ENCODE peak calls at places on chromosome 13, in ten cellular contexts. One of them, this sample, is unnamed.

GRCh38 chr13:109743706-109744453 is 42.5 kb downstream of the IRS2 start:
- DNase-seq in fibroblast of the aortic adventitia: peak; percentile 25
- DNase-seq in substantia nigra: no peak
- DNase-seq in CD8-positive, alpha-beta T cell: no peak
- DNase-seq in colonic mucosa: peak; percentile 38
- DNase-seq in hepatic stellate cell: peak; percentile 57
- DNase-seq in naive thymus-derived CD4-positive, alpha-beta T cell: no peak
- DNase-seq in stimulated activated CD8-positive, alpha-beta memory T cell treated with anti-CD3 and anti-CD28 coated beads, Interleukin-12 subunit alpha, Interleukin-12 subunit beta, amount 100 ng/mL, for 4 hours: no peak
- DNase-seq in gastrocnemius medialis: no peak
- DNase-seq in mucosa of gallbladder: no peak
- DNase-seq in this sample: no peak

GRCh38 chr13:113647351-113648217 is 10.4 kb downstream of the ATP4B start:
- DNase-seq in fibroblast of the aortic adventitia: peak; percentile 51
- DNase-seq in substantia nigra: peak; percentile 67
- DNase-seq in CD8-positive, alpha-beta T cell: no peak
- DNase-seq in colonic mucosa: peak; percentile 95
- DNase-seq in hepatic stellate cell: no peak
- DNase-seq in naive thymus-derived CD4-positive, alpha-beta T cell: no peak
- DNase-seq in stimulated activated CD8-positive, alpha-beta memory T cell treated with anti-CD3 and anti-CD28 coated beads, Interleukin-12 subunit alpha, Interleukin-12 subunit beta, amount 100 ng/mL, for 4 hours: no peak
- DNase-seq in gastrocnemius medialis: peak; percentile 45
- DNase-seq in mucosa of gallbladder: peak; percentile 95
- DNase-seq in this sample: peak; percentile 88

GRCh38 chr13:67619987-67620386 is 389.9 kb upstream of the PCDH9 start:
- DNase-seq in fibroblast of the aortic adventitia: no peak
- DNase-seq in substantia nigra: no peak
- DNase-seq in CD8-positive, alpha-beta T cell: no peak
- DNase-seq in colonic mucosa: no peak
- DNase-seq in hepatic stellate cell: peak; percentile 9
- DNase-seq in naive thymus-derived CD4-positive, alpha-beta T cell: no peak
- DNase-seq in stimulated activated CD8-positive, alpha-beta memory T cell treated with anti-CD3 and anti-CD28 coated beads, Interleukin-12 subunit alpha, Interleukin-12 subunit beta, amount 100 ng/mL, for 4 hours: no peak
- DNase-seq in gastrocnemius medialis: no peak
- DNase-seq in mucosa of gallbladder: no peak
- DNase-seq in this sample: no peak

GRCh38 chr13:109790951-109791605 is 4.7 kb upstream of the IRS2 start:
- DNase-seq in fibroblast of the aortic adventitia: no peak
- DNase-seq in substantia nigra: no peak
- DNase-seq in CD8-positive, alpha-beta T cell: no peak
- DNase-seq in colonic mucosa: peak; percentile 48
- DNase-seq in hepatic stellate cell: peak; percentile 36
- DNase-seq in naive thymus-derived CD4-positive, alpha-beta T cell: peak; percentile 66
- DNase-seq in stimulated activated CD8-positive, alpha-beta memory T cell treated with anti-CD3 and anti-CD28 coated beads, Interleukin-12 subunit alpha, Interleukin-12 subunit beta, amount 100 ng/mL, for 4 hours: no peak
- DNase-seq in gastrocnemius medialis: no peak
- DNase-seq in mucosa of gallbladder: no peak
- DNase-seq in this sample: no peak

GRCh38 chr13:52104624-52105023 is 24.2 kb downstream of the NEK5 start:
- DNase-seq in fibroblast of the aortic adventitia: peak; percentile 65
- DNase-seq in substantia nigra: no peak
- DNase-seq in CD8-positive, alpha-beta T cell: no peak
- DNase-seq in colonic mucosa: no peak
- DNase-seq in hepatic stellate cell: no peak
- DNase-seq in naive thymus-derived CD4-positive, alpha-beta T cell: no peak
- DNase-seq in stimulated activated CD8-positive, alpha-beta memory T cell treated with anti-CD3 and anti-CD28 coated beads, Interleukin-12 subunit alpha, Interleukin-12 subunit beta, amount 100 ng/mL, for 4 hours: no peak
- DNase-seq in gastrocnemius medialis: no peak
- DNase-seq in mucosa of gallbladder: no peak
- DNase-seq in this sample: no peak

GRCh38 chr13:38348890-38349289 is 761 bp upstream of the UFM1 start:
- DNase-seq in fibroblast of the aortic adventitia: peak; percentile 33
- DNase-seq in substantia nigra: peak; percentile 1
- DNase-seq in CD8-positive, alpha-beta T cell: no peak
- DNase-seq in colonic mucosa: peak; percentile 27
- DNase-seq in hepatic stellate cell: peak; percentile 9
- DNase-seq in naive thymus-derived CD4-positive, alpha-beta T cell: peak; percentile 27
- DNase-seq in stimulated activated CD8-positive, alpha-beta memory T cell treated with anti-CD3 and anti-CD28 coated beads, Interleukin-12 subunit alpha, Interleukin-12 subunit beta, amount 100 ng/mL, for 4 hours: peak; percentile 6
- DNase-seq in gastrocnemius medialis: no peak
- DNase-seq in mucosa of gallbladder: no peak
- DNase-seq in this sample: no peak

GRCh38 chr13:37443538-37443937 is 155.0 kb downstream of the POSTN start:
- DNase-seq in fibroblast of the aortic adventitia: peak; percentile 64
- DNase-seq in substantia nigra: no peak
- DNase-seq in CD8-positive, alpha-beta T cell: no peak
- DNase-seq in colonic mucosa: no peak
- DNase-seq in hepatic stellate cell: peak; percentile 2
- DNase-seq in naive thymus-derived CD4-positive, alpha-beta T cell: no peak
- DNase-seq in stimulated activated CD8-positive, alpha-beta memory T cell treated with anti-CD3 and anti-CD28 coated beads, Interleukin-12 subunit alpha, Interleukin-12 subunit beta, amount 100 ng/mL, for 4 hours: no peak
- DNase-seq in gastrocnemius medialis: no peak
- DNase-seq in mucosa of gallbladder: no peak
- DNase-seq in this sample: no peak

GRCh38 chr13:46492946-46493345 is 60.0 kb upstream of the LRCH1 start:
- DNase-seq in fibroblast of the aortic adventitia: peak; percentile 81
- DNase-seq in substantia nigra: no peak
- DNase-seq in CD8-positive, alpha-beta T cell: no peak
- DNase-seq in colonic mucosa: no peak
- DNase-seq in hepatic stellate cell: peak; percentile 31
- DNase-seq in naive thymus-derived CD4-positive, alpha-beta T cell: peak; percentile 25
- DNase-seq in stimulated activated CD8-positive, alpha-beta memory T cell treated with anti-CD3 and anti-CD28 coated beads, Interleukin-12 subunit alpha, Interleukin-12 subunit beta, amount 100 ng/mL, for 4 hours: no peak
- DNase-seq in gastrocnemius medialis: no peak
- DNase-seq in mucosa of gallbladder: peak; percentile 14
- DNase-seq in this sample: no peak

GRCh38 chr13:75771818-75772217 is 135.7 kb downstream of the LMO7 start:
- DNase-seq in fibroblast of the aortic adventitia: peak; percentile 85
- DNase-seq in substantia nigra: no peak
- DNase-seq in CD8-positive, alpha-beta T cell: no peak
- DNase-seq in colonic mucosa: no peak
- DNase-seq in hepatic stellate cell: peak; percentile 32
- DNase-seq in naive thymus-derived CD4-positive, alpha-beta T cell: no peak
- DNase-seq in stimulated activated CD8-positive, alpha-beta memory T cell treated with anti-CD3 and anti-CD28 coated beads, Interleukin-12 subunit alpha, Interleukin-12 subunit beta, amount 100 ng/mL, for 4 hours: no peak
- DNase-seq in gastrocnemius medialis: no peak
- DNase-seq in mucosa of gallbladder: no peak
- DNase-seq in this sample: no peak

GRCh38 chr13:106354961-106355360 is 180.5 kb downstream of the EFNB2 start:
- DNase-seq in fibroblast of the aortic adventitia: no peak
- DNase-seq in substantia nigra: no peak
- DNase-seq in CD8-positive, alpha-beta T cell: no peak
- DNase-seq in colonic mucosa: peak; percentile 63
- DNase-seq in hepatic stellate cell: no peak
- DNase-seq in naive thymus-derived CD4-positive, alpha-beta T cell: no peak
- DNase-seq in stimulated activated CD8-positive, alpha-beta memory T cell treated with anti-CD3 and anti-CD28 coated beads, Interleukin-12 subunit alpha, Interleukin-12 subunit beta, amount 100 ng/mL, for 4 hours: no peak
- DNase-seq in gastrocnemius medialis: no peak
- DNase-seq in mucosa of gallbladder: no peak
- DNase-seq in this sample: no peak

GRCh38 chr13:19150226-19150625 is 31.4 kb downstream of the TUBA3C start:
- DNase-seq in fibroblast of the aortic adventitia: no peak
- DNase-seq in substantia nigra: no peak
- DNase-seq in CD8-positive, alpha-beta T cell: no peak
- DNase-seq in colonic mucosa: no peak
- DNase-seq in hepatic stellate cell: no peak
- DNase-seq in naive thymus-derived CD4-positive, alpha-beta T cell: no peak
- DNase-seq in stimulated activated CD8-positive, alpha-beta memory T cell treated with anti-CD3 and anti-CD28 coated beads, Interleukin-12 subunit alpha, Interleukin-12 subunit beta, amount 100 ng/mL, for 4 hours: no peak
- DNase-seq in gastrocnemius medialis: no peak
- DNase-seq in mucosa of gallbladder: no peak
- DNase-seq in this sample: no peak

GRCh38 chr13:94641432-94641941 is 39.8 kb downstream of the GPR180 start:
- DNase-seq in fibroblast of the aortic adventitia: peak; percentile 93
- DNase-seq in substantia nigra: no peak
- DNase-seq in CD8-positive, alpha-beta T cell: no peak
- DNase-seq in colonic mucosa: no peak
- DNase-seq in hepatic stellate cell: peak; percentile 62
- DNase-seq in naive thymus-derived CD4-positive, alpha-beta T cell: no peak
- DNase-seq in stimulated activated CD8-positive, alpha-beta memory T cell treated with anti-CD3 and anti-CD28 coated beads, Interleukin-12 subunit alpha, Interleukin-12 subunit beta, amount 100 ng/mL, for 4 hours: no peak
- DNase-seq in gastrocnemius medialis: no peak
- DNase-seq in mucosa of gallbladder: no peak
- DNase-seq in this sample: no peak

GRCh38 chr13:109465151-109465550 is 321.2 kb downstream of the IRS2 start:
- DNase-seq in fibroblast of the aortic adventitia: no peak
- DNase-seq in substantia nigra: no peak
- DNase-seq in CD8-positive, alpha-beta T cell: no peak
- DNase-seq in colonic mucosa: no peak
- DNase-seq in hepatic stellate cell: no peak
- DNase-seq in naive thymus-derived CD4-positive, alpha-beta T cell: no peak
- DNase-seq in stimulated activated CD8-positive, alpha-beta memory T cell treated with anti-CD3 and anti-CD28 coated beads, Interleukin-12 subunit alpha, Interleukin-12 subunit beta, amount 100 ng/mL, for 4 hours: no peak
- DNase-seq in gastrocnemius medialis: no peak
- DNase-seq in mucosa of gallbladder: no peak
- DNase-seq in this sample: no peak

GRCh38 chr13:94590744-94591143 is 5.2 kb downstream of the TGDS start:
- DNase-seq in fibroblast of the aortic adventitia: no peak
- DNase-seq in substantia nigra: no peak
- DNase-seq in CD8-positive, alpha-beta T cell: no peak
- DNase-seq in colonic mucosa: no peak
- DNase-seq in hepatic stellate cell: no peak
- DNase-seq in naive thymus-derived CD4-positive, alpha-beta T cell: no peak
- DNase-seq in stimulated activated CD8-positive, alpha-beta memory T cell treated with anti-CD3 and anti-CD28 coated beads, Interleukin-12 subunit alpha, Interleukin-12 subunit beta, amount 100 ng/mL, for 4 hours: no peak
- DNase-seq in gastrocnemius medialis: no peak
- DNase-seq in mucosa of gallbladder: no peak
- DNase-seq in this sample: no peak

GRCh38 chr13:102779426-102780159 is 6.0 kb upstream of the TEX30 start:
- DNase-seq in fibroblast of the aortic adventitia: no peak
- DNase-seq in substantia nigra: no peak
- DNase-seq in CD8-positive, alpha-beta T cell: no peak
- DNase-seq in colonic mucosa: no peak
- DNase-seq in hepatic stellate cell: no peak
- DNase-seq in naive thymus-derived CD4-positive, alpha-beta T cell: peak; percentile 13
- DNase-seq in stimulated activated CD8-positive, alpha-beta memory T cell treated with anti-CD3 and anti-CD28 coated beads, Interleukin-12 subunit alpha, Interleukin-12 subunit beta, amount 100 ng/mL, for 4 hours: no peak
- DNase-seq in gastrocnemius medialis: no peak
- DNase-seq in mucosa of gallbladder: no peak
- DNase-seq in this sample: no peak

GRCh38 chr13:20989883-20990282 is 71.5 kb downstream of the LATS2 start:
- DNase-seq in fibroblast of the aortic adventitia: no peak
- DNase-seq in substantia nigra: no peak
- DNase-seq in CD8-positive, alpha-beta T cell: no peak
- DNase-seq in colonic mucosa: no peak
- DNase-seq in hepatic stellate cell: no peak
- DNase-seq in naive thymus-derived CD4-positive, alpha-beta T cell: no peak
- DNase-seq in stimulated activated CD8-positive, alpha-beta memory T cell treated with anti-CD3 and anti-CD28 coated beads, Interleukin-12 subunit alpha, Interleukin-12 subunit beta, amount 100 ng/mL, for 4 hours: no peak
- DNase-seq in gastrocnemius medialis: no peak
- DNase-seq in mucosa of gallbladder: no peak
- DNase-seq in this sample: no peak

GRCh38 chr13:76868451-76868850 is 17.8 kb downstream of the KCTD12 start:
- DNase-seq in fibroblast of the aortic adventitia: no peak
- DNase-seq in substantia nigra: no peak
- DNase-seq in CD8-positive, alpha-beta T cell: no peak
- DNase-seq in colonic mucosa: no peak
- DNase-seq in hepatic stellate cell: no peak
- DNase-seq in naive thymus-derived CD4-positive, alpha-beta T cell: no peak
- DNase-seq in stimulated activated CD8-positive, alpha-beta memory T cell treated with anti-CD3 and anti-CD28 coated beads, Interleukin-12 subunit alpha, Interleukin-12 subunit beta, amount 100 ng/mL, for 4 hours: no peak
- DNase-seq in gastrocnemius medialis: no peak
- DNase-seq in mucosa of gallbladder: no peak
- DNase-seq in this sample: no peak

GRCh38 chr13:46728777-46729176 is 68.2 kb downstream of the ESD start:
- DNase-seq in fibroblast of the aortic adventitia: no peak
- DNase-seq in substantia nigra: no peak
- DNase-seq in CD8-positive, alpha-beta T cell: no peak
- DNase-seq in colonic mucosa: no peak
- DNase-seq in hepatic stellate cell: no peak
- DNase-seq in naive thymus-derived CD4-positive, alpha-beta T cell: no peak
- DNase-seq in stimulated activated CD8-positive, alpha-beta memory T cell treated with anti-CD3 and anti-CD28 coated beads, Interleukin-12 subunit alpha, Interleukin-12 subunit beta, amount 100 ng/mL, for 4 hours: no peak
- DNase-seq in gastrocnemius medialis: no peak
- DNase-seq in mucosa of gallbladder: no peak
- DNase-seq in this sample: no peak

GRCh38 chr13:94479559-94480095 is at the start of gene DCT:
- DNase-seq in fibroblast of the aortic adventitia: no peak
- DNase-seq in substantia nigra: no peak
- DNase-seq in CD8-positive, alpha-beta T cell: no peak
- DNase-seq in colonic mucosa: no peak
- DNase-seq in hepatic stellate cell: no peak
- DNase-seq in naive thymus-derived CD4-positive, alpha-beta T cell: no peak
- DNase-seq in stimulated activated CD8-positive, alpha-beta memory T cell treated with anti-CD3 and anti-CD28 coated beads, Interleukin-12 subunit alpha, Interleukin-12 subunit beta, amount 100 ng/mL, for 4 hours: no peak
- DNase-seq in gastrocnemius medialis: no peak
- DNase-seq in mucosa of gallbladder: no peak
- DNase-seq in this sample: no peak

GRCh38 chr13:46663644-46664043 is 110.7 kb downstream of the LRCH1 start:
- DNase-seq in fibroblast of the aortic adventitia: no peak
- DNase-seq in substantia nigra: no peak
- DNase-seq in CD8-positive, alpha-beta T cell: no peak
- DNase-seq in colonic mucosa: no peak
- DNase-seq in hepatic stellate cell: no peak
- DNase-seq in naive thymus-derived CD4-positive, alpha-beta T cell: no peak
- DNase-seq in stimulated activated CD8-positive, alpha-beta memory T cell treated with anti-CD3 and anti-CD28 coated beads, Interleukin-12 subunit alpha, Interleukin-12 subunit beta, amount 100 ng/mL, for 4 hours: no peak
- DNase-seq in gastrocnemius medialis: no peak
- DNase-seq in mucosa of gallbladder: no peak
- DNase-seq in this sample: no peak

GRCh38 chr13:31908696-31909386 is 122.7 kb upstream of the FRY start:
- DNase-seq in fibroblast of the aortic adventitia: peak; percentile 12
- DNase-seq in substantia nigra: no peak
- DNase-seq in CD8-positive, alpha-beta T cell: no peak
- DNase-seq in colonic mucosa: no peak
- DNase-seq in hepatic stellate cell: no peak
- DNase-seq in naive thymus-derived CD4-positive, alpha-beta T cell: no peak
- DNase-seq in stimulated activated CD8-positive, alpha-beta memory T cell treated with anti-CD3 and anti-CD28 coated beads, Interleukin-12 subunit alpha, Interleukin-12 subunit beta, amount 100 ng/mL, for 4 hours: no peak
- DNase-seq in gastrocnemius medialis: no peak
- DNase-seq in mucosa of gallbladder: no peak
- DNase-seq in this sample: no peak

GRCh38 chr13:32316030-32316344 is 679 bp downstream of the BRCA2 start:
- DNase-seq in fibroblast of the aortic adventitia: no peak
- DNase-seq in substantia nigra: no peak
- DNase-seq in CD8-positive, alpha-beta T cell: no peak
- DNase-seq in colonic mucosa: no peak
- DNase-seq in hepatic stellate cell: no peak
- DNase-seq in naive thymus-derived CD4-positive, alpha-beta T cell: peak; percentile 4
- DNase-seq in stimulated activated CD8-positive, alpha-beta memory T cell treated with anti-CD3 and anti-CD28 coated beads, Interleukin-12 subunit alpha, Interleukin-12 subunit beta, amount 100 ng/mL, for 4 hours: no peak
- DNase-seq in gastrocnemius medialis: no peak
- DNase-seq in mucosa of gallbladder: no peak
- DNase-seq in this sample: no peak

GRCh38 chr13:45879666-45880065 is 28.1 kb upstream of the SIAH3 start:
- DNase-seq in fibroblast of the aortic adventitia: no peak
- DNase-seq in substantia nigra: no peak
- DNase-seq in CD8-positive, alpha-beta T cell: no peak
- DNase-seq in colonic mucosa: no peak
- DNase-seq in hepatic stellate cell: no peak
- DNase-seq in naive thymus-derived CD4-positive, alpha-beta T cell: no peak
- DNase-seq in stimulated activated CD8-positive, alpha-beta memory T cell treated with anti-CD3 and anti-CD28 coated beads, Interleukin-12 subunit alpha, Interleukin-12 subunit beta, amount 100 ng/mL, for 4 hours: no peak
- DNase-seq in gastrocnemius medialis: peak; percentile 91
- DNase-seq in mucosa of gallbladder: peak; percentile 44
- DNase-seq in this sample: no peak

GRCh38 chr13:88472316-88472715 is 801.1 kb downstream of the SLITRK5 start:
- DNase-seq in fibroblast of the aortic adventitia: no peak
- DNase-seq in substantia nigra: no peak
- DNase-seq in CD8-positive, alpha-beta T cell: no peak
- DNase-seq in colonic mucosa: no peak
- DNase-seq in hepatic stellate cell: no peak
- DNase-seq in naive thymus-derived CD4-positive, alpha-beta T cell: no peak
- DNase-seq in stimulated activated CD8-positive, alpha-beta memory T cell treated with anti-CD3 and anti-CD28 coated beads, Interleukin-12 subunit alpha, Interleukin-12 subunit beta, amount 100 ng/mL, for 4 hours: no peak
- DNase-seq in gastrocnemius medialis: no peak
- DNase-seq in mucosa of gallbladder: no peak
- DNase-seq in this sample: no peak

GRCh38 chr13:73492811-73493210 is 434.0 kb downstream of the KLF5 start:
- DNase-seq in fibroblast of the aortic adventitia: peak; percentile 2
- DNase-seq in substantia nigra: no peak
- DNase-seq in CD8-positive, alpha-beta T cell: no peak
- DNase-seq in colonic mucosa: no peak
- DNase-seq in hepatic stellate cell: no peak
- DNase-seq in naive thymus-derived CD4-positive, alpha-beta T cell: no peak
- DNase-seq in stimulated activated CD8-positive, alpha-beta memory T cell treated with anti-CD3 and anti-CD28 coated beads, Interleukin-12 subunit alpha, Interleukin-12 subunit beta, amount 100 ng/mL, for 4 hours: no peak
- DNase-seq in gastrocnemius medialis: no peak
- DNase-seq in mucosa of gallbladder: no peak
- DNase-seq in this sample: no peak

GRCh38 chr13:77583551-77583950 is 48.0 kb downstream of the SCEL start:
- DNase-seq in fibroblast of the aortic adventitia: no peak
- DNase-seq in substantia nigra: no peak
- DNase-seq in CD8-positive, alpha-beta T cell: no peak
- DNase-seq in colonic mucosa: no peak
- DNase-seq in hepatic stellate cell: no peak
- DNase-seq in naive thymus-derived CD4-positive, alpha-beta T cell: no peak
- DNase-seq in stimulated activated CD8-positive, alpha-beta memory T cell treated with anti-CD3 and anti-CD28 coated beads, Interleukin-12 subunit alpha, Interleukin-12 subunit beta, amount 100 ng/mL, for 4 hours: no peak
- DNase-seq in gastrocnemius medialis: no peak
- DNase-seq in mucosa of gallbladder: no peak
- DNase-seq in this sample: no peak

This sample was measured in tibial artery.